ENCODE peak calls at places on chromosomes 3 and 15, in six cellular contexts. Z, C, A, X, K and B are unnamed samples.

GRCh38 chr3:48240711-48241491 is at the start of gene ZNF589:
- DNase-seq in Z (peak), C (peak), A (peak), X (peak), K (peak), B (peak)

GRCh38 chr3:62601238-62601856 is 228.0 kb upstream of the FEZF2 start:
- DNase-seq in Z (no peak), C (no peak), A (no peak), X (no peak), K (peak), B (no peak)

GRCh38 chr3:168096210-168096795 is 579 bp upstream of the GOLIM4 start:
- DNase-seq in Z (peak), C (peak), A (no peak), X (no peak), K (peak), B (peak)

GRCh38 chr3:192005989-192006388 is 545.0 kb downstream of the PYDC2 start:
- DNase-seq in Z (no peak), C (no peak), A (no peak), X (no peak), K (no peak), B (no peak)

GRCh38 chr3:4750306-4751056 is 228.8 kb upstream of the BHLHE40 start:
- DNase-seq in Z (no peak), C (no peak), A (no peak), X (no peak), K (no peak), B (no peak)

GRCh38 chr3:87298111-87298718 is 21.8 kb upstream of the POU1F1 start:
- DNase-seq in Z (no peak), C (peak), A (no peak), X (no peak), K (peak), B (no peak)

GRCh38 chr15:62444104-62445027 is 279.3 kb upstream of the C2CD4B start:
- DNase-seq in Z (no peak), C (no peak), A (no peak), X (no peak), K (peak), B (no peak)

GRCh38 chr3:24222165-24222805 is 272.4 kb downstream of the THRB start:
- DNase-seq in Z (no peak), C (no peak), A (no peak), X (no peak), K (no peak), B (no peak)

GRCh38 chr3:34886443-34886842 is 752.9 kb upstream of the ARPP21 start:
- DNase-seq in Z (no peak), C (no peak), A (no peak), X (no peak), K (no peak), B (no peak)

GRCh38 chr3:48552111-48552911 is 4.3 kb downstream of the PFKFB4 start:
- DNase-seq in Z (peak), C (no peak), A (no peak), X (no peak), K (no peak), B (no peak)

GRCh38 chr3:197798863-197799262 is 7.8 kb downstream of the LRCH3 start:
- DNase-seq in Z (no peak), C (no peak), A (no peak), X (no peak), K (no peak), B (no peak)

GRCh38 chr3:168398371-168399030 is 302.8 kb upstream of the GOLIM4 start:
- DNase-seq in Z (no peak), C (no peak), A (no peak), X (no peak), K (no peak), B (no peak)

GRCh38 chr15:62549345-62549970 is 384.4 kb upstream of the C2CD4B start:
- DNase-seq in Z (no peak), C (peak), A (no peak), X (no peak), K (peak), B (no peak)

GRCh38 chr3:66693461-66693912 is 192.7 kb upstream of the LRIG1 start:
- DNase-seq in Z (peak), C (no peak), A (peak), X (no peak), K (no peak), B (no peak)

GRCh38 chr3:37162501-37163245 is 11.7 kb downstream of the LRRFIP2 start:
- DNase-seq in Z (no peak), C (no peak), A (no peak), X (no peak), K (no peak), B (no peak)

GRCh38 chr15:68725736-68726135 is 95.0 kb downstream of the ANP32A start:
- DNase-seq in Z (peak), C (no peak), A (no peak), X (no peak), K (no peak), B (peak)

GRCh38 chr15:35289029-35289617 is 204.0 kb upstream of the NANOGP8 start:
- DNase-seq in Z (no peak), C (peak), A (no peak), X (no peak), K (peak), B (no peak)

GRCh38 chr3:31968391-31968926 is 12.6 kb downstream of the OSBPL10 start:
- DNase-seq in Z (no peak), C (peak), A (no peak), X (no peak), K (no peak), B (no peak)

GRCh38 chr3:51400169-51400568 is 9.1 kb downstream of the RBM15B start:
- DNase-seq in Z (no peak), C (no peak), A (no peak), X (no peak), K (no peak), B (no peak)

GRCh38 chr3:46372492-46373359 is 2.0 kb downstream of the CCR5 start:
- DNase-seq in Z (no peak), C (no peak), A (no peak), X (no peak), K (peak), B (no peak)
- H3K27ac ChIP-seq in Z (no peak), C (no peak), A (no peak), X (no peak), K (no peak), B (no peak)

DNA sequence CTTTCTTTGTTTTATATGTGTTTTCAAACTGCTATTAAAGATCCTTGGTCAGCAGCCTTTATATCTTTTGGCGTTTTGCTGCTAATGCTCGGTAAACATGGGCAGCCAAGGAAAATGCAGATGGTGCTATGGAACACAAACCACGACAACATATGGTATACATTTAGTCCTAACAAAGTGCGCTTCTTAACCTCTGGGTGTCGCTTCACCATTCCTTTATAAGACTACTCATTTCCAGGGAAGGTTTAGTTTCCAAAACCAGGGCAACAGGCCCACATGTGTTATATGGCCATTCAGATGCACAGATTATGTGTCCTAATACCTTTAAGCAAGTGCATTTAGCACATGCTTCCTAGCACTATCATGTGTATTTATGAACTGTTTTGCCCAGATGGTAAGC is 14.7 kb downstream of the SHOX2 start:
- DNase-seq in Z (no peak), C (peak), A (no peak), X (no peak), K (no peak), B (no peak)
- TF ChIP-seq CTCF in Z (peak), C (peak), A (no peak), X (no peak), K (peak), B (peak)

GRCh38 chr3:172309741-172310140 is 138.5 kb downstream of the GHSR start:
- DNase-seq in Z (no peak), C (no peak), A (no peak), X (no peak), K (no peak), B (no peak)
- H3K27ac ChIP-seq in Z (no peak), C (no peak), A (peak), X (no peak), K (no peak), B (no peak)

DNA sequence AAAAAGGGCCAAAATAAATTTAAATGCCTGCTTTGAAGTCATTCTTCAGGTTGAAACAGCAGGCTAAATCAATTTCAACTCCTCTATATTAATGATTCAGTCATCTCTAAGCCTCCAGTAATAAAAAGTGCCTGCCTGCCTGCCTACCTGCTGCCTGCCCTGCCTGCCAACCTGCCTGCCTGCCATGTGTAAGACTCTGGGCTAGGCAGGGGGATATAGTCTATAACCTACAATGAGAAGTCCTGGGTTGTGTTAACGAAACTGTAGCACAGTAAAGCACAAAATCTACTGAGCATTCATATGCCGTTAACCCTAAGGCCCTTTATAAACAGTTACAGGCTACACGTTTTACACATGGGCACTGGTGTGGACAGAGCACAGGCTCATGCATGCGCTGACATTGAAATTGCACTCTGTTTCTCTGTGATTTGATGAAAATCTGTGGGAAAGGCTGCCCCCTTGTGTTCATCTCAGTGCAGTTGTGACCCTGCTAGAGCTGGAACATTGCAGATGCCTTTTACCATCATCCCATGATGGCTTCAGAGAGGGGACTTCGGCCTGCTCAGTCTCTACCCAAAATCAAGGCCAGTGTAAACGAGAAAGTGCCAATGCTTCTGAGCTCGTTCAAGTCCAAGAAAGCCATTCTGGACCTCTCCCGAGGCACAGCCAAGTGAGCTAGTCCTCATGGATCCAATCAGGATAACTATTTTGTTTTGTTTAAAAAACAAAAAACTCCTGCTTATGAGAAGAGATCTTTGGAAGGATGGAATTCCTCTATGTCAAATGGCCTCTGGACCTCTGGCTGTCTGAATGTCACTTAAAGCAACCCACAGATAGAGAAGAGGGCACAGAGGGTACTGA is 64.6 kb downstream of the EFL1 start:
- DNase-seq in Z (peak), C (peak), A (peak), X (peak), K (peak), B (no peak)
- TF ChIP-seq CTCF in Z (peak), C (peak), A (peak), X (peak), K (peak), B (peak)

DNA sequence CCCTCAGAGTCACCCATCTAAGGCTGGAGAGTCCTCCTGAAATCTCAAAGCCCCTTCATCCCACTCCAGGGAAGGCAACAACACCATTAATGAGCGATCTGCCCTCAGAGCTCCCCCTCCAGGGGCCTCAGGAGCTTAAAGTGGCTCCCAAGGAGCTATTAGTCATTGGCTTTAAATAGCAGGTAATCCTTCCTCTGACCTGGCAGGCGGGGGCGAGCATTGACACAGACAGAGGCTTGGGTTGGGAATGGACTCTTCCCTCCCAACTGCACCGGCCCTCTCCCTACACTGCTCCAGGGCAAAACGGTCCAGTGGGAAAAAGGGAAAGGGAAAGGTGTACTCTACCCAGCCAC is 1.4 kb downstream of the MFGE8 start:
- DNase-seq in Z (peak), C (peak), A (no peak), X (no peak), K (peak), B (no peak)
- H3K27ac ChIP-seq in Z (peak), C (peak), A (peak), X (no peak), K (peak), B (no peak)

GRCh38 chr15:74386496-74387140 is 19.2 kb upstream of the CYP11A1 start:
- DNase-seq in Z (no peak), C (no peak), A (no peak), X (no peak), K (no peak), B (no peak)
- TF ChIP-seq CTCF in Z (no peak), C (no peak), A (no peak), X (no peak), K (no peak), B (no peak)

GRCh38 chr3:142363936-142364467 is 83.8 kb downstream of the XRN1 start:
- DNase-seq in Z (no peak), C (no peak), A (no peak), X (no peak), K (no peak), B (no peak)
- H3K27ac ChIP-seq in Z (no peak), C (no peak), A (no peak), X (no peak), K (no peak), B (no peak)

DNA sequence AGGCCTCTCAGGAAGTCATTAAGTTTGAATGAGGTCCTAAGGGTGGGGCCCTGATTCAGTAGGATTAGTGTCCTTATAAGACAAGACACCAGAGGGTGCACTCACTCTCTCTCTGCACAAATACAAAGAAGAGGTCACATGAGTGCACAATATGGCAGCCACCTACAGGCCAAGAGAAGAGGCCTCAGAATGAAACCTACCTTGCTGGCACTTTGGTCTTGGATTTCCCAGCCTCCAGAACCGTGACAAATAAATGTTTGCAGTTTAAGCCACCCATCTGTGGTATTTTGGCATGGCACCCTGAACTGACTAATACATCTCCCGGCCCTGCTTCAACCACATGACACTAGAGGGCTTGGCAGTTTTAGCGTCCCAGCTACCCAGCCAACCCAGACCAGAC is 73.9 kb upstream of the CHRNB4 start:
- DNase-seq in Z (no peak), C (peak), A (no peak), X (no peak), K (no peak), B (no peak)
- TF ChIP-seq CTCF in Z (no peak), C (peak), A (no peak), X (no peak), K (no peak), B (no peak)